ENCODE peak calls at places on chromosomes 16 and 17, in four cellular contexts. N is IMR-90, F is mesendoderm, S is H1. Q is an unnamed sample.

GRCh38 chr17:73335591-73336503 is 24.0 kb upstream of the CDC42EP4 start:
- DNase-seq in N (no peak), F (no peak), S (no peak), Q (no peak)

GRCh38 chr17:17220529-17220928 is 14.4 kb upstream of the PLD6 start:
- DNase-seq in N (no peak), F (no peak), S (no peak), Q (no peak)

GRCh38 chr16:30948956-30949654 is at the start of gene ORAI3:
- DNase-seq in N (peak), F (peak), S (no peak), Q (peak)

GRCh38 chr16:20850981-20851380 is 44.7 kb downstream of the REXO5 start:
- DNase-seq in N (peak), F (no peak), S (no peak), Q (no peak)

GRCh38 chr16:83308414-83308813 is 499.4 kb upstream of the HSBP1 start:
- DNase-seq in N (peak), F (no peak), S (no peak), Q (no peak)

GRCh38 chr16:85637808-85638186 is 24.7 kb downstream of the GSE1 start:
- DNase-seq in N (no peak), F (no peak), S (no peak), Q (no peak)

GRCh38 chr17:43898446-43898845 is 8.9 kb downstream of the MPP2 start:
- DNase-seq in N (no peak), F (no peak), S (no peak), Q (no peak)

GRCh38 chr17:57519199-57519598 is 225.9 kb downstream of the CCDC182 start:
- DNase-seq in N (peak), F (peak), S (peak), Q (no peak)

GRCh38 chr17:70059076-70059475 is 15.9 kb upstream of the KCNJ16 start:
- DNase-seq in N (no peak), F (no peak), S (no peak), Q (no peak)

GRCh38 chr16:72172105-72173034 is at the start of gene PMFBP1:
- DNase-seq in N (peak), F (peak), S (no peak), Q (no peak)

GRCh38 chr16:67879936-67880335 is 4.7 kb upstream of the NRN1L start:
- DNase-seq in N (no peak), F (no peak), S (no peak), Q (no peak)

GRCh38 chr17:34370376-34370996 is 7.5 kb upstream of the CCL1 start:
- DNase-seq in N (no peak), F (no peak), S (no peak), Q (peak)

GRCh38 chr17:19327039-19327776 is 35.3 kb downstream of the B9D1 start:
- DNase-seq in N (peak), F (no peak), S (no peak), Q (no peak)

GRCh38 chr17:51487947-51488346 is 227.6 kb downstream of the UTP18 start:
- DNase-seq in N (no peak), F (peak), S (no peak), Q (peak)

GRCh38 chr16:53974484-53975115 is 270.6 kb downstream of the FTO start:
- DNase-seq in N (peak), F (no peak), S (no peak), Q (no peak)

GRCh38 chr17:68035131-68035522 is 408 bp upstream of the KPNA2 start:
- DNase-seq in N (no peak), F (no peak), S (no peak), Q (peak)

GRCh38 chr17:29582767-29583166 is 6.7 kb downstream of the GIT1 start:
- DNase-seq in N (no peak), F (no peak), S (no peak), Q (no peak)

GRCh38 chr16:78815713-78816112 is 716.3 kb downstream of the WWOX start:
- DNase-seq in N (no peak), F (no peak), S (no peak), Q (no peak)

GRCh38 chr16:78813917-78814316 is 714.5 kb downstream of the WWOX start:
- DNase-seq in N (no peak), F (no peak), S (no peak), Q (no peak)

GRCh38 chr16:78809535-78809934 is 710.1 kb downstream of the WWOX start:
- DNase-seq in N (no peak), F (peak), S (no peak), Q (no peak)

GRCh38 chr16:78812582-78812981 is 713.1 kb downstream of the WWOX start:
- DNase-seq in N (no peak), F (no peak), S (no peak), Q (no peak)

GRCh38 chr16:78811247-78811646 is 711.8 kb downstream of the WWOX start:
- DNase-seq in N (no peak), F (no peak), S (no peak), Q (no peak)
- H3K56ac ChIP-seq in N (no peak), F (no peak), S (no peak), Q (no peak)

GRCh38 chr17:56114469-56114868 is 38.8 kb upstream of the ANKFN1 start:
- DNase-seq in N (no peak), F (no peak), S (no peak), Q (no peak)
- H3K9ac ChIP-seq in N (no peak), F (no peak), S (no peak), Q (no peak)

GRCh38 chr16:76819517-76819916 is 371.5 kb upstream of the MON1B start:
- DNase-seq in N (no peak), F (no peak), S (no peak), Q (no peak)
- H3K56ac ChIP-seq in N (no peak), F (no peak), S (no peak), Q (no peak)

DNA sequence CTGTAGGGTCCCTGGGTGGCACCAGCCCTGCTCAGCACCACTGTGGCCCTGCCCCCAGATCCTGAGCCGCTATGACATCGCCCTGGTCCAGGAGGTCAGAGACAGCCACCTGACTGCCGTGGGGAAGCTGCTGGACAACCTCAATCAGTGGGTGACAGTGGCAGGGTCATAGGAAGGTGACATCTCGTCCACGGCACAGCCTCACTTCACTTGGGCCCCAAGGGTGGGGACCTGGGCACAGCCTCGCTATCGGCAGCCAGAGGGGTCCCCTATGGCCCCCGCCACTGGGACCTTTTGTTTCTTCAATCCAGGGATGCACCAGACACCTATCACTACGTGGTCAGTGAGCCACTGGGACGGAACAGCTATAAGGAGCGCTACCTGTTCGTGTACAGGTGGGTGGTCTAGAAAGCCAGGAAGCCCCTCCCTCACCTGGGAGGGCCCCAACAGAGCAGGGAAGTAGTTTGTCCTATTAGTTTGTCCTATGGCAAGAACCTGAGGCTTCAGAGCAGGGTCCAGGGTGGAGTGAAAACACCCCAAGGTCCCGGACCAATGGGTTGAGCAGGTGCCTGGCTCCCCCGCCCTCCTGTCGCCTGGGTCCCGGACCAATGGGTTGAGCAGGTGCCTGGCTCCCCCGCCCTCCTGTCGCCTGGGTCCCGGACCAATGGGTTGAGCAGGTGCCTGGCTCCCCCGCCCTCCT is 1.4 kb downstream of the DNASE1 start:
- DNase-seq in N (no peak), F (no peak), S (no peak), Q (peak)
- H3K9ac ChIP-seq in N (no peak), F (no peak), S (no peak), Q (no peak)

Q was measured in H9.